ENCODE peak calls at places on chromosomes 5 and 9, in eight cellular contexts. H is A549, T is IMR-90, A is K562, Z is GM23338, N is astrocyte, P is Karpas-422, F is PC-3. Q is an unnamed sample. For H3K4me1, the result is how much of the 10 kb centered on the place peaks cover.

GRCh38 chr9:96853711-96854072 is 622 bp downstream of the ZNF782 start:
- DNase-seq in H (no peak), T (peak), A (no peak), Z (no peak), N (no peak), P (peak), F (peak), Q (no peak)

GRCh38 chr9:133715866-133716563 is 22.1 kb downstream of the SARDH start:
- DNase-seq in H (no peak), T (peak), A (peak), Z (peak), N (peak), P (peak), F (no peak), Q (peak)

GRCh38 chr9:111298831-111299603 is 31.0 kb downstream of the OR2K2 start:
- DNase-seq in H (peak), T (peak), A (peak), Z (peak), N (peak), P (peak), F (peak), Q (peak)

GRCh38 chr9:96022445-96023031 is 147.0 kb downstream of the ERCC6L2 start:
- DNase-seq in H (no peak), T (no peak), A (peak), Z (peak), N (no peak), P (no peak), F (no peak), Q (no peak)

GRCh38 chr5:51377151-51378060 is 5.8 kb upstream of the ISL1 start:
- DNase-seq in H (no peak), T (no peak), A (no peak), Z (peak), N (no peak), P (no peak), F (no peak), Q (no peak)

GRCh38 chr5:72325566-72326297 is 5.6 kb downstream of the PTCD2 start:
- DNase-seq in H (no peak), T (peak), A (no peak), Z (no peak), N (peak), P (no peak), F (peak), Q (peak)

GRCh38 chr5:14035859-14036440 is 91.5 kb upstream of the DNAH5 start:
- DNase-seq in H (peak), T (peak), A (no peak), Z (peak), N (peak), P (peak), F (peak), Q (peak)

GRCh38 chr5:119785057-119785456 is 155.7 kb downstream of the FAM170A start:
- DNase-seq in H (no peak), T (no peak), A (no peak), Z (no peak), N (no peak), P (no peak), F (no peak), Q (no peak)

DNA sequence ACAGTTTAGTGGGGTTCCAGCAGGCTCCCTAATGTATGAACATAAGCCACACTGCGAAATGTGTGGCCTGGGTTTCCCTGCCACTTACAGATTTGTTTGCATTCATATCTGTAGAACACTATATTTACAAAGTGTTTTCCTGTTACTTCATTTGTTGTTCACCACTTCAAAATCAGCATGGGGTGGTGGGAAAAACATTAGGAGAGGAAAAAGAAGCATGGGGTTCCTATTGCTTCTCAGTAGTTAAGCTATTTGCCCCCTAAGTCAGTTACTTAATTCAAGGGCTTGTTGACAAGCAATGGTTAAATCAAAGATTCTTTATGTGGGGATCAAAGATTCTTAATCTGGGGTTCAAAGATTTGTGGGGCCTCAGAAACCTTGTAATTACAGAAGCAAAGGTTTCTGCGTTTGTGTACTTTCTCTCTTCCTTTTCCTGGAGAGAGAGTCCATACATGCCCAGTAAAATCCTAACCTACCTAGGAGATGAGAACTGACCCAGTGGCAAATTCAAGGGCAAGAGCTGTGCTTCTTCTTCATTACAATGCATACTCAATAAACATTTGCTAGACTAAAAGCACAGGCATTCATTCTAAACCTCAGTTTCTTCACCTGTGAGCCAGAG is 27.0 kb downstream of the ZNF608 start:
- DNase-seq in H (no peak), T (no peak), A (no peak), Z (no peak), N (no peak), P (no peak), F (no peak), Q (no peak)
- H3K4me3 ChIP-seq in H (no peak), T (no peak), A (no peak), Z (no peak), N (no peak), P (no peak), F (no peak), Q (no peak)

GRCh38 chr5:123813251-123813650 is 301.3 kb downstream of the CSNK1G3 start:
- DNase-seq in H (no peak), T (no peak), A (no peak), Z (no peak), N (peak), P (no peak), F (no peak), Q (no peak)

GRCh38 chr5:123810911-123811310 is 298.9 kb downstream of the CSNK1G3 start:
- DNase-seq in H (no peak), T (no peak), A (no peak), Z (peak), N (no peak), P (peak), F (no peak), Q (no peak)

GRCh38 chr5:123811771-123812170 is 299.8 kb downstream of the CSNK1G3 start:
- DNase-seq in H (no peak), T (no peak), A (no peak), Z (no peak), N (no peak), P (no peak), F (no peak), Q (no peak)

GRCh38 chr5:123814796-123815479 is 303.0 kb downstream of the CSNK1G3 start:
- DNase-seq in H (no peak), T (peak), A (no peak), Z (peak), N (peak), P (peak), F (no peak), Q (no peak)

DNA sequence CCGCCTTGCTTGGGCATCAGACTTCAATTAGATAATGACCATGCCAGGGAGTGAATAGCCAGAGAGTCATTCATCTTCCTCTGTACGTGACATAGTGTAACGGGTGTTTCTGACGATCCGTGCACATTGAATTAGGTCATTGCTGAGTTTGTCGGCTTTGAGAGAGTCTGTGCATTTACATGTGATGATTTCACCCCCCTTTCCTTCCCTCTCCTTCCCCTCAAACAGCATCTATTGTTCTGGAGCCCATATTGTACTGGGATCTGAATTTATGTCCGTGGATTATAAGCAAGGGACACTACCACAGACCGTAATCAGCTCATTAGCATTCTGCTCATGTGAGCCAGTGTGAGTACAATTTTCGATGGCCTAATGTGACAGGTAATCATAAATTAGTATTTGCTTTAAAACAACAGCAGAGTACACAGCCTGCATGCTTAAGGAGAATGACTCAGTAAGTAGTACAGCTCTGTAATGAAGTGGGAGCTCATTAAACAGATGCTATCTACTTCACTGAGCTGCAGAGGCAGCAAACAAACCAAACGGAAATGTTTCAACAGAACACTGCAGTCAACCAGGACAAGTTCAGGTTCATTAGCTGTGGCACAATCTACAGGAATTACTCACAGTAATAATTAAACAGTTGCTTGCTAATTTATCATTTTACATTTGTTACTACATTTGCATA is 302.1 kb downstream of the CSNK1G3 start:
- DNase-seq in H (no peak), T (peak), A (no peak), Z (no peak), N (peak), P (peak), F (peak), Q (no peak)
- H3K4me1 ChIP-seq in H (under half), T (under half), A (under half), Z (half or more), N (under half), P (half or more), F (under half), Q (under half)

DNA sequence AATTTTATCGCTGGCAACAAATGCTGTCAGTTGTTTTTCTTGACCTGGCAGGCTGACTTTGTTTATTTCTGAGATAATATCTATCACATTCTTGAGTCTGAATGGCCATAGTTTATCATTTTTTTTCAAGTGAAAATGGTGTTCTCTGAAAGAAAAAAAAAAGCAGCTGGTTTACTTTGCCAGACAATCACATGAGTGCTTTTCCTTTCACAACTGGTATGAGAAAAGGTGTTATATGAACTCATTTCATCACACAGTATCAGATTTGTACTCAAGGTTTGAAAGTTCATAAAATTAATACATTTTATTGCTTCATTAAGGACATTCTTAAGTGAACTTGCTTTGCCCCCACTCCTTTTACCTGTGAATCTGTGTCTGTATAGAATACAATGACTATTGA is 33.0 kb upstream of the PRLR start:
- DNase-seq in H (no peak), T (no peak), A (no peak), Z (no peak), N (no peak), P (no peak), F (no peak), Q (no peak)
- H3K4me2 ChIP-seq in H (no peak), T (no peak), A (no peak), Z (no peak), N (no peak), P (no peak), F (no peak), Q (no peak)

GRCh38 chr9:94921656-94922055 is 195.2 kb downstream of the AOPEP start:
- DNase-seq in H (no peak), T (no peak), A (no peak), Z (no peak), N (no peak), P (no peak), F (no peak), Q (no peak)
- H3K4me3 ChIP-seq in H (peak), T (no peak), A (no peak), Z (no peak), N (peak), P (peak), F (no peak), Q (peak)

GRCh38 chr9:137303893-137304382 is 1.9 kb upstream of the NRARP start:
- DNase-seq in H (no peak), T (no peak), A (no peak), Z (no peak), N (no peak), P (no peak), F (no peak), Q (peak)

GRCh38 chr9:137306546-137307254 is 4.6 kb upstream of the NRARP start:
- DNase-seq in H (no peak), T (no peak), A (no peak), Z (no peak), N (no peak), P (no peak), F (no peak), Q (peak)

GRCh38 chr9:137304383-137305059 is 2.5 kb upstream of the NRARP start:
- DNase-seq in H (no peak), T (no peak), A (no peak), Z (no peak), N (no peak), P (no peak), F (no peak), Q (peak)

GRCh38 chr9:137305788-137306545 is 3.9 kb upstream of the NRARP start:
- DNase-seq in H (no peak), T (no peak), A (no peak), Z (no peak), N (no peak), P (no peak), F (no peak), Q (no peak)

DNA sequence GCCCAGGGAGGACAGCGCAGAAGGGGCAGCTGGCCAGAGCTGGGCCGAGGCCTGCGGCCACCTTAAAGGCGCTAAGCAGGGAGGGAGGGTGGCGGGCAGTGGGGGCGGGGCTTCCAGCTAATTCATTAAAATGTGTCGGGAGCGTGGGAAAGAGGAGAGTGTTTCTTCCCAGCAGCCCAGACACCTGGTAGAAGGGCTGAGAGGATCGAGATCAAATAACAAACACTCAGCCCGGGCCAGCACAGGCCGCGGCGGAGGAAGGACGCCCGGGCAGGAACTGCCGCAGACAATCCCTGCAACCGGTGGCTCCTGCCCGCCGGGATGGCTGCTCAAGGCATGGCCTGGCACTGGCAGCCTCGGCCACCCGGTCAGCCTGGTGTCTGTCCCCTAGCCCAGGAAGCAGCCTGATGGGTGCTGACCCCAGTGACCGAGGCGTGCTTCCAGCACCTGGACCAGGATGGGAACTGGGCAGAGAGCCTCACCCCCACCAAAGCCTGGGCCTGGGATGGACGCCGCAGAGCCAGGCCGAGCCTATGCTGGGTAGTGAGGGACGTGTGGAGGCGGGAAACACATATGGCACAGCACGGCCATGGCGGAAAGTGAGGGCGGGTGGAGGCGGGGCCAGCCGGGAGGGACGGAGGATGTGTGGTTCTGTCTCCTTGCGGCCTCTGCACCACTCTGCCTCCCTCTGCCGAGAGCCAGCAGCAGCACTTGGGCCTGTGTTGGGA is 3.2 kb upstream of the NRARP start:
- DNase-seq in H (no peak), T (no peak), A (peak), Z (peak), N (peak), P (peak), F (no peak), Q (peak)
- H3K4me1 ChIP-seq in H (under half), T (under half), A (half or more), Z (under half), N (under half), P (under half), F (under half), Q (under half)